ENCODE peak calls at places on chromosomes 6 and 20, in eight cellular contexts. A is dorsolateral prefrontal cortex; C is GM13976; L is CD8-positive, alpha-beta T cell; R is omental fat pad; J is RWPE1; V is mucosa of descending colon; K is endothelial cell of umbilical vein. U is an unnamed sample.

GRCh38 chr6:89895273-89895874 is 1.1 kb downstream of the GJA10 start:
- DNase-seq in A (no peak), C (no peak), L (no peak), R (no peak), J (peak; percentile 53), V (peak; percentile 29), K (peak; percentile 68), U (peak; percentile 42)

GRCh38 chr6:110325197-110325596 is 33.0 kb downstream of the METTL24 start:
- DNase-seq in A (no peak), C (no peak), L (no peak), R (no peak), J (no peak), V (peak; percentile 33), K (no peak), U (no peak)

GRCh38 chr6:138757131-138757530 is 16.4 kb upstream of the CCDC28A start:
- DNase-seq in A (no peak), C (no peak), L (no peak), R (no peak), J (no peak), V (no peak), K (no peak), U (no peak)

GRCh38 chr20:2984956-2985661 is 58.3 kb upstream of the GNRH2 start:
- DNase-seq in A (no peak), C (no peak), L (no peak), R (no peak), J (peak; percentile 57), V (no peak), K (peak; percentile 8), U (peak; percentile 57)

GRCh38 chr20:35151739-35152138 is 4.6 kb upstream of the EDEM2 start:
- DNase-seq in A (no peak), C (no peak), L (no peak), R (no peak), J (no peak), V (no peak), K (no peak), U (no peak)

GRCh38 chr6:26045046-26045938 is 41.9 kb upstream of the HFE start:
- DNase-seq in A (peak; percentile 75), C (peak; percentile 87), L (peak; percentile 86), R (peak; percentile 80), J (peak; percentile 93), V (peak; percentile 96), K (peak; percentile 97), U (no peak)

GRCh38 chr6:155126727-155127439 is 131.8 kb downstream of the TIAM2 start:
- DNase-seq in A (peak; percentile 51), C (peak; percentile 42), L (no peak), R (no peak), J (peak; percentile 26), V (no peak), K (peak; percentile 78), U (peak; percentile 85)

GRCh38 chr20:44255942-44256341 is 8.8 kb downstream of the GDAP1L1 start:
- DNase-seq in A (no peak), C (no peak), L (no peak), R (no peak), J (no peak), V (no peak), K (no peak), U (no peak)

GRCh38 chr6:149761438-149761837 is 11.9 kb downstream of the PCMT1 start:
- DNase-seq in A (no peak), C (peak; percentile 60), L (no peak), R (no peak), J (no peak), V (no peak), K (no peak), U (no peak)

GRCh38 chr20:13458860-13459451 is 179.8 kb downstream of the TASP1 start:
- DNase-seq in A (no peak), C (peak; percentile 11), L (no peak), R (no peak), J (peak; percentile 55), V (peak; percentile 51), K (peak; percentile 35), U (no peak)

GRCh38 chr6:85157266-85157665 is 292.6 kb upstream of the NT5E start:
- DNase-seq in A (no peak), C (no peak), L (no peak), R (no peak), J (no peak), V (no peak), K (no peak), U (no peak)

GRCh38 chr6:52293067-52293466 is 8.5 kb upstream of the MCM3 start:
- DNase-seq in A (no peak), C (no peak), L (no peak), R (no peak), J (no peak), V (no peak), K (peak; percentile 74), U (no peak)

GRCh38 chr6:135555550-135555949 is 58.0 kb upstream of the AHI1 start:
- DNase-seq in A (no peak), C (peak; percentile 25), L (no peak), R (no peak), J (no peak), V (no peak), K (no peak), U (no peak)

GRCh38 chr6:71420693-71421328 is 132.2 kb downstream of the OGFRL1 start:
- DNase-seq in A (peak; percentile 98), C (peak; percentile 48), L (peak; percentile 16), R (peak; percentile 82), J (peak; percentile 97), V (peak; percentile 86), K (peak; percentile 97), U (peak; percentile 81)

GRCh38 chr6:68128211-68128610 is 506.9 kb upstream of the ADGRB3 start:
- DNase-seq in A (no peak), C (no peak), L (no peak), R (no peak), J (no peak), V (no peak), K (no peak), U (no peak)

GRCh38 chr6:69390125-69390524 is 406.7 kb downstream of the LMBRD1 start:
- DNase-seq in A (no peak), C (no peak), L (no peak), R (no peak), J (no peak), V (no peak), K (no peak), U (no peak)

GRCh38 chr6:149403534-149403933 is 3.5 kb downstream of the SUMO4 start:
- DNase-seq in A (no peak), C (no peak), L (no peak), R (no peak), J (no peak), V (no peak), K (no peak), U (no peak)

GRCh38 chr6:30750379-30750668 is 6.0 kb upstream of the IER3 start:
- DNase-seq in A (no peak), C (no peak), L (no peak), R (no peak), J (no peak), V (no peak), K (peak; percentile 21), U (no peak)

GRCh38 chr6:123802697-123803455 is 789 bp upstream of the NKAIN2 start:
- DNase-seq in A (peak; percentile 92), C (peak; percentile 83), L (peak; percentile 21), R (peak; percentile 70), J (peak; percentile 81), V (peak; percentile 87), K (peak; percentile 80), U (peak; percentile 58)
- TF ChIP-seq CTCF in A (peak; percentile 92), C (peak; percentile 95), L (peak; percentile 28), R (no peak), J (peak; percentile 91), V (peak; percentile 86), K (peak; percentile 94), U (peak; percentile 98)

GRCh38 chr6:141303907-141304306 is 828.8 kb upstream of the GJE1 start:
- DNase-seq in A (no peak), C (no peak), L (no peak), R (no peak), J (no peak), V (no peak), K (no peak), U (no peak)

GRCh38 chr6:141313986-141314385 is 818.7 kb upstream of the GJE1 start:
- DNase-seq in A (no peak), C (no peak), L (no peak), R (no peak), J (no peak), V (no peak), K (no peak), U (no peak)

GRCh38 chr6:141307309-141307998 is 825.3 kb upstream of the GJE1 start:
- DNase-seq in A (no peak), C (no peak), L (no peak), R (no peak), J (no peak), V (no peak), K (no peak), U (no peak)

GRCh38 chr6:141309295-141309694 is 823.4 kb upstream of the GJE1 start:
- DNase-seq in A (no peak), C (no peak), L (peak; percentile 22), R (no peak), J (no peak), V (no peak), K (no peak), U (no peak)
- TF ChIP-seq CTCF in A (no peak), C (peak; percentile 17), L (no peak), R (no peak), J (no peak), V (no peak), K (no peak), U (no peak)

GRCh38 chr20:32636821-32637220 is 36.9 kb downstream of the C20orf203 start:
- DNase-seq in A (no peak), C (no peak), L (no peak), R (no peak), J (no peak), V (no peak), K (no peak), U (no peak)

GRCh38 chr20:32637311-32637710 is 36.4 kb downstream of the C20orf203 start:
- DNase-seq in A (no peak), C (no peak), L (no peak), R (no peak), J (no peak), V (no peak), K (no peak), U (no peak)

GRCh38 chr20:32639284-32639683 is 34.5 kb downstream of the C20orf203 start:
- DNase-seq in A (no peak), C (no peak), L (no peak), R (no peak), J (no peak), V (no peak), K (no peak), U (no peak)

GRCh38 chr20:32637738-32638137 is 36.0 kb downstream of the C20orf203 start:
- DNase-seq in A (no peak), C (no peak), L (no peak), R (no peak), J (no peak), V (no peak), K (no peak), U (no peak)

GRCh38 chr20:32638848-32639247 is 34.9 kb downstream of the C20orf203 start:
- DNase-seq in A (no peak), C (no peak), L (no peak), R (no peak), J (peak; percentile 84), V (no peak), K (no peak), U (no peak)
- TF ChIP-seq CTCF in A (no peak), C (no peak), L (no peak), R (no peak), J (no peak), V (no peak), K (no peak), U (no peak)

GRCh38 chr20:5126512-5127203 is at the start of gene CDS2:
- DNase-seq in A (peak; percentile 100), C (peak; percentile 98), L (peak; percentile 99), R (peak; percentile 99), J (peak; percentile 99), V (peak; percentile 100), K (peak; percentile 100), U (peak; percentile 92)
- TF ChIP-seq CTCF in A (peak; percentile 86), C (peak; percentile 83), L (peak; percentile 54), R (no peak), J (peak; percentile 91), V (peak; percentile 81), K (peak; percentile 59), U (peak; percentile 58)